ENCODE peak calls at places on chromosomes 3 and 15, in five cellular contexts. One of them, this sample, is unnamed.
A peak's percentile ranks its signal among the peaks of the same experiment; 100 is the strongest.

GRCh38 chr3:133077688-133078087 is 39.5 kb downstream of the TMEM108 start:
- DNase-seq in NCI-H1105 treated with DMSO at 0.1 percent for 48 hours: no peak
- DNase-seq in HCEC 1CT: no peak
- DNase-seq in BJ: no peak
- DNase-seq in progenitor cell of endocrine pancreas: no peak
- DNase-seq in this sample: no peak

GRCh38 chr3:113193298-113193697 is 18.1 kb upstream of the BOC start:
- DNase-seq in NCI-H1105 treated with DMSO at 0.1 percent for 48 hours: no peak
- DNase-seq in HCEC 1CT: no peak
- DNase-seq in BJ: no peak
- DNase-seq in progenitor cell of endocrine pancreas: no peak
- DNase-seq in this sample: no peak

GRCh38 chr15:58297639-58298038 is 134.2 kb upstream of the LIPC start:
- DNase-seq in NCI-H1105 treated with DMSO at 0.1 percent for 48 hours: no peak
- DNase-seq in HCEC 1CT: no peak
- DNase-seq in BJ: no peak
- DNase-seq in progenitor cell of endocrine pancreas: no peak
- DNase-seq in this sample: no peak

GRCh38 chr15:60074181-60074885 is 70.2 kb downstream of the FOXB1 start:
- DNase-seq in NCI-H1105 treated with DMSO at 0.1 percent for 48 hours: no peak
- DNase-seq in HCEC 1CT: no peak
- DNase-seq in BJ: no peak
- DNase-seq in progenitor cell of endocrine pancreas: no peak
- DNase-seq in this sample: no peak

GRCh38 chr3:123325766-123326256 is 123.1 kb downstream of the ADCY5 start:
- DNase-seq in NCI-H1105 treated with DMSO at 0.1 percent for 48 hours: no peak
- DNase-seq in HCEC 1CT: no peak
- DNase-seq in BJ: no peak
- DNase-seq in progenitor cell of endocrine pancreas: no peak
- DNase-seq in this sample: no peak

GRCh38 chr15:29668120-29668602 is 154.1 kb downstream of the TJP1 start:
- DNase-seq in NCI-H1105 treated with DMSO at 0.1 percent for 48 hours: no peak
- DNase-seq in HCEC 1CT: peak; percentile 71
- DNase-seq in BJ: peak; percentile 13
- DNase-seq in progenitor cell of endocrine pancreas: peak; percentile 60
- DNase-seq in this sample: peak; percentile 56

GRCh38 chr15:86624261-86625036 is 544.8 kb downstream of the AGBL1 start:
- DNase-seq in NCI-H1105 treated with DMSO at 0.1 percent for 48 hours: peak; percentile 23
- DNase-seq in HCEC 1CT: peak; percentile 42
- DNase-seq in BJ: peak; percentile 13
- DNase-seq in progenitor cell of endocrine pancreas: peak; percentile 19
- DNase-seq in this sample: peak; percentile 28

GRCh38 chr3:102449341-102449740 is 14.5 kb downstream of the ZPLD1 start:
- DNase-seq in NCI-H1105 treated with DMSO at 0.1 percent for 48 hours: no peak
- DNase-seq in HCEC 1CT: peak; percentile 47
- DNase-seq in BJ: no peak
- DNase-seq in progenitor cell of endocrine pancreas: no peak
- DNase-seq in this sample: no peak

GRCh38 chr3:13683288-13683687 is 134.4 kb downstream of the FBLN2 start:
- DNase-seq in NCI-H1105 treated with DMSO at 0.1 percent for 48 hours: no peak
- DNase-seq in HCEC 1CT: no peak
- DNase-seq in BJ: no peak
- DNase-seq in progenitor cell of endocrine pancreas: no peak
- DNase-seq in this sample: no peak

GRCh38 chr3:46882377-46883015 is 5.0 kb downstream of the PTH1R start:
- DNase-seq in NCI-H1105 treated with DMSO at 0.1 percent for 48 hours: no peak
- DNase-seq in HCEC 1CT: no peak
- DNase-seq in BJ: no peak
- DNase-seq in progenitor cell of endocrine pancreas: peak; percentile 19
- DNase-seq in this sample: no peak

GRCh38 chr15:83275412-83275811 is 9.1 kb downstream of the BNC1 start:
- DNase-seq in NCI-H1105 treated with DMSO at 0.1 percent for 48 hours: no peak
- DNase-seq in HCEC 1CT: peak; percentile 41
- DNase-seq in BJ: no peak
- DNase-seq in progenitor cell of endocrine pancreas: no peak
- DNase-seq in this sample: no peak

GRCh38 chr3:13866406-13866965 is 13.4 kb downstream of the WNT7A start:
- DNase-seq in NCI-H1105 treated with DMSO at 0.1 percent for 48 hours: no peak
- DNase-seq in HCEC 1CT: no peak
- DNase-seq in BJ: no peak
- DNase-seq in progenitor cell of endocrine pancreas: no peak
- DNase-seq in this sample: no peak

GRCh38 chr3:25581823-25582222 is 82.9 kb downstream of the TOP2B start:
- DNase-seq in NCI-H1105 treated with DMSO at 0.1 percent for 48 hours: no peak
- DNase-seq in HCEC 1CT: no peak
- DNase-seq in BJ: no peak
- DNase-seq in progenitor cell of endocrine pancreas: no peak
- DNase-seq in this sample: no peak

GRCh38 chr3:188067932-188068331 is 86.0 kb upstream of the LPP start:
- DNase-seq in NCI-H1105 treated with DMSO at 0.1 percent for 48 hours: no peak
- DNase-seq in HCEC 1CT: peak; percentile 80
- DNase-seq in BJ: no peak
- DNase-seq in progenitor cell of endocrine pancreas: no peak
- DNase-seq in this sample: no peak

GRCh38 chr15:83018477-83018876 is 7.0 kb upstream of the C15orf40 start:
- DNase-seq in NCI-H1105 treated with DMSO at 0.1 percent for 48 hours: no peak
- DNase-seq in HCEC 1CT: no peak
- DNase-seq in BJ: no peak
- DNase-seq in progenitor cell of endocrine pancreas: no peak
- DNase-seq in this sample: no peak

GRCh38 chr15:56160966-56161365 is 82.7 kb downstream of the RFX7 start:
- DNase-seq in NCI-H1105 treated with DMSO at 0.1 percent for 48 hours: no peak
- DNase-seq in HCEC 1CT: no peak
- DNase-seq in BJ: no peak
- DNase-seq in progenitor cell of endocrine pancreas: no peak
- DNase-seq in this sample: no peak

GRCh38 chr3:150765949-150766720 is 3.2 kb upstream of the SIAH2 start:
- DNase-seq in NCI-H1105 treated with DMSO at 0.1 percent for 48 hours: no peak
- DNase-seq in HCEC 1CT: peak; percentile 58
- DNase-seq in BJ: no peak
- DNase-seq in progenitor cell of endocrine pancreas: no peak
- DNase-seq in this sample: peak; percentile 52

GRCh38 chr15:89197503-89197971 is 23.8 kb downstream of the RLBP1 start:
- DNase-seq in NCI-H1105 treated with DMSO at 0.1 percent for 48 hours: peak; percentile 56
- DNase-seq in HCEC 1CT: no peak
- DNase-seq in BJ: no peak
- DNase-seq in progenitor cell of endocrine pancreas: peak; percentile 17
- DNase-seq in this sample: no peak

GRCh38 chr15:64716452-64716851 is 58.9 kb downstream of the RBPMS2 start:
- DNase-seq in NCI-H1105 treated with DMSO at 0.1 percent for 48 hours: no peak
- DNase-seq in HCEC 1CT: no peak
- DNase-seq in BJ: no peak
- DNase-seq in progenitor cell of endocrine pancreas: no peak
- DNase-seq in this sample: no peak

GRCh38 chr3:127438951-127439350 is 151.1 kb upstream of the PRR20G start:
- DNase-seq in NCI-H1105 treated with DMSO at 0.1 percent for 48 hours: no peak
- DNase-seq in HCEC 1CT: no peak
- DNase-seq in BJ: no peak
- DNase-seq in progenitor cell of endocrine pancreas: no peak
- DNase-seq in this sample: no peak

GRCh38 chr15:74294010-74294409 is 57.9 kb downstream of the CCDC33 start:
- DNase-seq in NCI-H1105 treated with DMSO at 0.1 percent for 48 hours: peak; percentile 66
- DNase-seq in HCEC 1CT: no peak
- DNase-seq in BJ: no peak
- DNase-seq in progenitor cell of endocrine pancreas: no peak
- DNase-seq in this sample: no peak

GRCh38 chr3:112032377-112032776 is 2.2 kb upstream of the TMPRSS7 start:
- DNase-seq in NCI-H1105 treated with DMSO at 0.1 percent for 48 hours: peak; percentile 59
- DNase-seq in HCEC 1CT: no peak
- DNase-seq in BJ: no peak
- DNase-seq in progenitor cell of endocrine pancreas: no peak
- DNase-seq in this sample: no peak

GRCh38 chr3:42179110-42179725 is 86.8 kb downstream of the CCK start:
- DNase-seq in NCI-H1105 treated with DMSO at 0.1 percent for 48 hours: no peak
- DNase-seq in HCEC 1CT: peak; percentile 87
- DNase-seq in BJ: peak; percentile 82
- DNase-seq in progenitor cell of endocrine pancreas: no peak
- DNase-seq in this sample: peak; percentile 81

GRCh38 chr15:70214266-70214665 is 116.5 kb upstream of the TLE3 start:
- DNase-seq in NCI-H1105 treated with DMSO at 0.1 percent for 48 hours: no peak
- DNase-seq in HCEC 1CT: no peak
- DNase-seq in BJ: no peak
- DNase-seq in progenitor cell of endocrine pancreas: no peak
- DNase-seq in this sample: no peak